ENCODE peak calls at places on chromosomes 2 and 18, in nine cellular contexts. V is glutamatergic neuron, E is cardiac muscle cell, X is endothelial cell, S is nephron progenitor cell, G is IMR-90, U is progenitor cell of endocrine pancreas, Q is upper lobe of left lung, M is lung. F is an unnamed sample.

GRCh38 chr2:111624401-111625156 is 259.4 kb downstream of the ANAPC1 start:
- DNase-seq in U (no peak), V (no peak), G (peak), X (no peak), S (no peak), M (no peak), E (no peak), Q (no peak), F (no peak)

GRCh38 chr2:219684721-219685689 is 57.6 kb downstream of the SLC4A3 start:
- DNase-seq in V (no peak), M (peak), S (peak), G (peak), U (no peak), E (no peak), Q (peak), X (peak), F (no peak)

GRCh38 chr18:46220116-46220515 is 115.9 kb downstream of the HAUS1 start:
- DNase-seq in M (no peak), V (no peak), E (no peak), S (no peak), G (peak), Q (no peak), U (no peak), X (no peak), F (no peak)

GRCh38 chr2:120231974-120232635 is 8.9 kb upstream of the TMEM185B start:
- DNase-seq in Q (no peak), G (peak), E (no peak), V (no peak), U (no peak), X (no peak), M (peak), S (no peak), F (peak)

GRCh38 chr2:43041661-43042360 is 184.6 kb downstream of the ZFP36L2 start:
- DNase-seq in M (no peak), G (peak), S (peak), V (no peak), U (no peak), Q (no peak), X (peak), E (peak), F (no peak)

GRCh38 chr2:127361929-127362328 is 25.8 kb downstream of the MAP3K2 start:
- DNase-seq in U (no peak), E (no peak), V (no peak), M (no peak), S (no peak), Q (no peak), X (no peak), G (peak), F (no peak)

GRCh38 chr2:139122711-139123158 is 342.5 kb upstream of the NXPH2 start:
- DNase-seq in S (no peak), U (no peak), Q (no peak), M (no peak), E (no peak), X (no peak), G (no peak), V (no peak), F (no peak)

GRCh38 chr2:25597881-25598280 is 75.5 kb downstream of the DTNB start:
- DNase-seq in E (no peak), X (no peak), S (no peak), Q (no peak), U (no peak), G (no peak), V (no peak), M (no peak), F (no peak)

GRCh38 chr2:235106874-235107639 is 155.2 kb downstream of the SH3BP4 start:
- DNase-seq in V (peak), Q (no peak), U (peak), G (peak), X (peak), S (peak), E (peak), M (peak), F (no peak)

GRCh38 chr2:235107640-235107951 is 155.8 kb downstream of the SH3BP4 start:
- DNase-seq in S (no peak), X (no peak), Q (no peak), M (no peak), G (no peak), V (no peak), E (no peak), U (no peak), F (no peak)

GRCh38 chr2:235102987-235103386 is 151.2 kb downstream of the SH3BP4 start:
- DNase-seq in G (no peak), U (no peak), E (no peak), V (no peak), Q (no peak), X (no peak), S (no peak), M (no peak), F (no peak)

DNA sequence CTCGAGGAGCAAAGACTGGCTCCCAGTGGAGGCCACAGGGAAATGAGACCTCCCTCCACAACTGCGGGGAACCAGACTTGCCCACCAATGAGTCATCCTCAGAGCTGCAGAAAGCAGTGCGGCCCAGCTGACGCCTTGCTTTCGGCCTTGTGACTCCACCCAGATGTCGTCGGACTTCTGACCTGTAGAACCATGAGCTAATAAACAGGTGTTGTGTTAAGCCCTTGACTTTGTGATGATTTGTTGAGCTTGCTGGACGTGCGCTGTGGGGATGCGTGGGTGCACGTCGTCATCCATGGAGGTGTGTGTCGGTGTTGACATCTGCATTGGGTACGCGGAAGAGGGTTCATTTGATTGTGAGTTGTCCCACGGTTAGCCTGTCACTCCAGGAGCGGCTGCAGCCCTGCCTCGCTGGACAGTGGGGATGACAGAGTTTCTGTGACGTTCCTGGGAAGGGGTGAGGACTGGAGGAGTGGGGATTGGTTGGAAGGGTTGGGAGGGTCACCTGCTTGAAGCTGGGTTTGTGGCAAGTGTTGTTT is 154.1 kb downstream of the SH3BP4 start:
- DNase-seq in S (no peak), V (no peak), M (no peak), X (no peak), U (no peak), E (no peak), G (no peak), Q (peak), F (no peak)
- TF ChIP-seq CTCF in S (no peak), V (no peak), M (no peak), X (no peak), U (no peak), E (no peak), G (no peak), Q (no peak), F (no peak)

GRCh38 chr2:238149841-238150572 is 8.8 kb upstream of the ERFE start:
- DNase-seq in V (no peak), S (no peak), X (no peak), Q (peak), E (no peak), G (no peak), U (no peak), M (no peak), F (no peak)

GRCh38 chr2:238152811-238153688 is 5.7 kb upstream of the ERFE start:
- DNase-seq in X (no peak), G (no peak), V (no peak), M (no peak), E (no peak), U (no peak), Q (peak), S (no peak), F (no peak)

GRCh38 chr2:238151205-238151604 is 7.6 kb upstream of the ERFE start:
- DNase-seq in V (no peak), S (no peak), Q (peak), M (no peak), U (no peak), X (no peak), E (no peak), G (no peak), F (no peak)

GRCh38 chr2:238150686-238151085 is 8.1 kb upstream of the ERFE start:
- DNase-seq in V (no peak), E (no peak), G (no peak), U (no peak), M (no peak), Q (peak), X (no peak), S (no peak), F (no peak)

GRCh38 chr2:238151628-238152235 is 7.0 kb upstream of the ERFE start:
- DNase-seq in E (no peak), S (no peak), G (no peak), U (no peak), M (no peak), Q (peak), V (no peak), X (no peak), F (no peak)
- TF ChIP-seq CTCF in E (no peak), S (no peak), G (no peak), U (no peak), M (no peak), Q (no peak), V (no peak), X (no peak), F (no peak)

DNA sequence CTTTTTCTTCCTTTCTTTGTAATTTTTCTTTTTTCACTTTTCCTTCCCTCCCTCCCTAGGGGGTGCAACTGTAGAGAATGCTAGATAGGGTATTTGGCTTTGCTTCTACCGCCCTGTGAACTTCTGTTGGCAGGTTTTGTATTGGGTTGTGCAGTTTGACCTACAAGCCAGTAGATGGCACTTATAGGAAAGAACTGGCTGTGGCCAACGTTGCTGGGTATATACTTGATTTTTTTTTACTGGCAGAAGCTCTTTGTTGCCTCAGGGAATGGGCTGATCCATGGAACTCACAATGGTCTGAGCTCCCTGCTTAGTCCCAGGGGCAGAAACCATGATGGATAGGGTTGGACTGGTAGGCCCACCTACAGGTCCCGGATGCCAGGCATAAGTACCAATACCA is 1019.5 kb upstream of the LRRTM1 start:
- DNase-seq in U (no peak), E (peak), Q (no peak), G (no peak), V (no peak), M (no peak), X (peak), S (no peak), F (no peak)
- TF ChIP-seq CTCF in U (peak), E (peak), Q (no peak), G (no peak), V (peak), M (no peak), X (peak), S (peak), F (no peak)

GRCh38 chr2:216618785-216619184 is 14.4 kb upstream of the IGFBP2 start:
- DNase-seq in V (no peak), M (no peak), S (no peak), E (no peak), U (no peak), Q (no peak), G (no peak), X (no peak), F (no peak)
- TF ChIP-seq CTCF in V (no peak), M (no peak), S (no peak), E (no peak), U (no peak), Q (no peak), G (no peak), X (no peak), F (no peak)

GRCh38 chr18:12121175-12122095 is 27.8 kb downstream of the ANKRD62 start:
- DNase-seq in X (peak), E (peak), V (peak), G (peak), S (peak), M (no peak), Q (no peak), U (peak), F (no peak)
- TF ChIP-seq CTCF in X (peak), E (peak), V (peak), G (peak), S (peak), M (no peak), Q (no peak), U (peak), F (no peak)

DNA sequence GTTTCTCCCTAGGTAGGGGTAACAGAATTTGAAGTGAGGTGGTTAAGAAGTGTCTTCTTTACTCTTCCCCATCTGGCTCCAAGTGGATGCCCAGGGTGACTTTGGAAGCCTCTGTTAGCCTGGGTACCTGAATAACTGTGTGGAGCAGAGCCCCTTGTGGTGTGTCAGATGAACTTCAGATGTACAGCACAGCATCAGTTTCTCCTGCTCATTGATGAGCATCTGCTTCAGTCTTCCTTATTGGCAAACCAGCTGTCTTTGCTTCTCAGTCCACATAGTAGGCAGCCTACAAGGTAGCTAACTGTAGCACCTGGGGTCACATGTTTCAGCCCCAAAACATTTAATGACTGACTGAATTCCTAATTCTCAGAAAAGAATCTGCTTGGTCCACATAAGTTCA is 56.2 kb upstream of the ATP8B1 start:
- DNase-seq in X (no peak), Q (no peak), U (no peak), M (no peak), E (peak), V (no peak), S (no peak), G (no peak), F (no peak)
- TF ChIP-seq CTCF in X (peak), Q (peak), U (peak), M (no peak), E (peak), V (peak), S (peak), G (peak), F (no peak)

F was measured in natural killer cell.